ENCODE peak calls at places on chromosomes 7 and 10, in six cellular contexts. Q is lower lobe of right lung, V is left lung, H is tibial artery, E is hepatocyte, Z is kidney. Y is an unnamed sample.

GRCh38 chr7:105782391-105783063 is 93.9 kb downstream of the ATXN7L1 start:
- DNase-seq in E (no peak), H (no peak), V (no peak), Z (no peak), Q (no peak), Y (peak; percentile 64)

GRCh38 chr7:127850195-127850594 is 181.0 kb downstream of the LRRC4 start:
- DNase-seq in H (no peak), Q (no peak), E (no peak), V (no peak), Z (no peak), Y (no peak)

GRCh38 chr10:11015371-11015934 is 2.2 kb upstream of the CELF2 start:
- DNase-seq in Q (no peak), Z (no peak), V (no peak), H (no peak), E (no peak), Y (no peak)

GRCh38 chr7:88328787-88329186 is 22.1 kb upstream of the STEAP4 start:
- DNase-seq in E (no peak), Z (no peak), Q (no peak), V (no peak), H (no peak), Y (no peak)

GRCh38 chr7:16411391-16411790 is 9.9 kb downstream of the CRPPA start:
- DNase-seq in E (no peak), V (no peak), H (no peak), Z (no peak), Q (no peak), Y (no peak)

GRCh38 chr7:101693498-101694091 is 64.5 kb upstream of the MYL10 start:
- DNase-seq in E (no peak), V (no peak), Z (no peak), H (no peak), Q (no peak), Y (no peak)

GRCh38 chr7:289756-290553 is at the start of gene FOXL3:
- DNase-seq in H (peak; percentile 52), V (no peak), E (no peak), Q (peak; percentile 40), Z (no peak), Y (no peak)

GRCh38 chr7:148209643-148210042 is 380.9 kb upstream of the C7orf33 start:
- DNase-seq in V (no peak), H (no peak), Z (no peak), Q (no peak), E (no peak), Y (no peak)

GRCh38 chr7:91683823-91684222 is 196.7 kb downstream of the MTERF1 start:
- DNase-seq in V (no peak), Z (no peak), E (no peak), H (no peak), Q (no peak), Y (no peak)

GRCh38 chr10:18616337-18616736 is 35.0 kb downstream of the NSUN6 start:
- DNase-seq in E (no peak), Z (no peak), Q (no peak), V (no peak), H (no peak), Y (no peak)

GRCh38 chr7:157737151-157738063 is 400.6 kb downstream of the DNAJB6 start:
- DNase-seq in E (no peak), Z (no peak), Q (no peak), V (peak; percentile 71), H (no peak), Y (no peak)

GRCh38 chr10:47261121-47261520 is 38.9 kb upstream of the GDF10 start:
- DNase-seq in H (no peak), Z (no peak), Q (no peak), E (no peak), V (no peak), Y (no peak)

GRCh38 chr10:61896854-61897661 is 4.4 kb upstream of the ARID5B start:
- DNase-seq in Q (peak; percentile 78), H (peak; percentile 73), E (peak; percentile 75), V (peak; percentile 85), Z (peak; percentile 85), Y (peak; percentile 10)

GRCh38 chr7:137886706-137887105 is 39.9 kb upstream of the DGKI start:
- DNase-seq in H (no peak), Q (no peak), V (no peak), E (no peak), Z (no peak), Y (no peak)

GRCh38 chr10:103514244-103514643 is 20.7 kb downstream of the NEURL1 start:
- DNase-seq in H (no peak), E (no peak), Q (no peak), Z (peak; percentile 39), V (no peak), Y (no peak)

GRCh38 chr7:70193514-70193913 is 595.2 kb downstream of the AUTS2 start:
- DNase-seq in Z (no peak), Q (no peak), E (peak; percentile 45), V (no peak), H (no peak), Y (no peak)

GRCh38 chr10:126302831-126303230 is 85.4 kb downstream of the ADAM12 start:
- DNase-seq in Q (no peak), H (no peak), Z (no peak), V (no peak), E (no peak), Y (no peak)

GRCh38 chr7:155309021-155309338 is 11.3 kb downstream of the INSIG1 start:
- DNase-seq in V (no peak), H (no peak), E (no peak), Z (no peak), Q (no peak), Y (no peak)

DNA sequence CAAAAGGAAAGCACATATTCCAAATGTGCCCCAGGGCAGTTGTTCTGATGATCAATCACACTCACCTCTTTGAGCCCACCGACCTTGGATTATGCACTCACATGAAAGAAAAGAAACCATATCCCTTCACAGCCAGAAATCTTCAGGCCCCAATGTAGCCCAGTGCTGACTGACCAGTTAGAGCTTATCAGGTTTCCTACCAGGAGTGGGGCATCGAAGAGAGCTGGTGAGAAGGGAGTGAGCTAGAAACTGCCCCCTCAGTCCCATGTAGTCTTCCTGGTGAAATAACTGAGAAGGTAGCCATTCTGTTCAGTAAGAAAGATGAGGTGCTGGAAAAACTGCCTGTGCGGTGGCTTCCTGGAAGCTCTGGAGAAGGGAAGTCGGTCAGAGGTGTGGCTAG is 32.2 kb downstream of the NRCAM start:
- DNase-seq in H (no peak), E (no peak), Q (no peak), Z (no peak), V (no peak), Y (no peak)
- H3K4me1 ChIP-seq in H (no peaks in the 10 kb centered on the region), E (no peaks in the 10 kb centered on the region), Q (no peaks in the 10 kb centered on the region), Z (no peaks in the 10 kb centered on the region), V (no peaks in the 10 kb centered on the region), Y (no peaks in the 10 kb centered on the region)

GRCh38 chr7:130489140-130489967 is 2.5 kb upstream of the MEST start:
- DNase-seq in E (peak; percentile 47), V (no peak), Z (no peak), Q (no peak), H (no peak), Y (no peak)

GRCh38 chr7:130488376-130489139 is 3.3 kb upstream of the MEST start:
- DNase-seq in E (no peak), Z (no peak), Q (no peak), H (no peak), V (no peak), Y (no peak)

GRCh38 chr7:130486963-130487324 is 4.9 kb upstream of the MEST start:
- DNase-seq in E (no peak), Q (no peak), Z (no peak), H (no peak), V (no peak), Y (no peak)

GRCh38 chr7:130485734-130486113 is 6.2 kb upstream of the MEST start:
- DNase-seq in Q (no peak), Z (no peak), V (no peak), E (no peak), H (no peak), Y (no peak)

DNA sequence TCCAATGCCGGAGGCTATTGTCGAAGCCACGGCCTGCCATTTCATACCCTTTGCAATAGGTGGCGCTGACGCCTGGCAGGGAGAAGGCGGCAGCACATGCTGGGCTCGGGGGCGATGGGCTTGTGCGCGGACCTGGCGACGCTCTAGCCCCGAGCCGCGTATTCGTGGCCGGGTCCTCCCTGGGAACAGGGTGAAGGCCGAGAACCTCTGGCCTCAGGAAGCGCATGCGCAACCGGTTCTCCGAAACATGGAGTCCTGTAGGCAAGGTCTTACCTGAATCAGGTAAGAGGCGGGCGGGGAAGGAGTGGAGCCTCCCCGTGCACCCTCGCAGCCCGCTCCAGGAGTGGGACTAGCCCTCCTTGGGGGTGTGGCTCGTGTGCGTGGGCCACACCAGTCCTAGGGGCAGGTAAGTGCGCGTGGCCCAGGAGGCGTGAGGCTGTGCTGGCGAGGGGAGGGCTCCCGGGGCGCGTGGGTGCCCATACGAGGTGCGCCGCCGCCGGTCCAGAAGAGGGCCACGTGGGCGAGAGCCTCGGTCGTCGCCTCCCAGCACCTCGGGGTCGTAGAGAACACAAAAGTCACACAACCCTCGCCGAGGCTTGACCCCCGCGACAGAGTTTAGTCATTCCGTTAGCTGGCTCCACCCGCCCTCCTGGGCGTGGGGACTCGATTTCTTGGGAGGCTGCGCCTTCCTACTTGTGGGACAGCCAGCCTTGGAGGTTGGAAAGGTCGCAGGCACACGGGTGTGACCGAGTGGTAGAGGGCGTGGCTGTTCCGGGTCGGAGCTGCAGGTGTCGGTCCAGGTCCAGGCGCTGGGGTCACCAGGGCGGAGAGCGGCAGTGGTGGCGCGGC is 5.5 kb upstream of the MEST start:
- DNase-seq in V (peak; percentile 93), H (no peak), Z (peak; percentile 92), Q (peak; percentile 90), E (peak; percentile 74), Y (no peak)
- H3K4me1 ChIP-seq in V (peaks cover 21% of the 10 kb centered on the region), H (peaks cover 27% of the 10 kb centered on the region), Z (peaks cover 16% of the 10 kb centered on the region), Q (peaks cover 22% of the 10 kb centered on the region), E (peaks cover 25% of the 10 kb centered on the region), Y (peaks cover 22% of the 10 kb centered on the region)

GRCh38 chr10:6197274-6197673 is 5.5 kb upstream of the PFKFB3 start:
- DNase-seq in Q (no peak), H (no peak), Z (no peak), E (no peak), V (no peak), Y (no peak)
- H3K4me1 ChIP-seq in Q (peaks cover 54% of the 10 kb centered on the region), H (peaks cover 56% of the 10 kb centered on the region), Z (peaks cover 15% of the 10 kb centered on the region), E (peaks cover 13% of the 10 kb centered on the region), V (peaks cover 88% of the 10 kb centered on the region), Y (peaks cover 12% of the 10 kb centered on the region)

GRCh38 chr10:93180402-93181040 is 106.8 kb downstream of the CYP26A1 start:
- DNase-seq in H (peak; percentile 77), Q (no peak), V (no peak), E (no peak), Z (peak; percentile 80), Y (no peak)

GRCh38 chr10:93186631-93187030 is 112.9 kb downstream of the CYP26A1 start:
- DNase-seq in Z (no peak), H (no peak), V (no peak), Q (no peak), E (no peak), Y (no peak)

GRCh38 chr10:93181249-93181928 is 107.7 kb downstream of the CYP26A1 start:
- DNase-seq in Z (no peak), H (no peak), Q (no peak), V (no peak), E (no peak), Y (no peak)

GRCh38 chr10:93182790-93183189 is 109.1 kb downstream of the CYP26A1 start:
- DNase-seq in H (no peak), V (no peak), Q (no peak), E (no peak), Z (no peak), Y (no peak)

DNA sequence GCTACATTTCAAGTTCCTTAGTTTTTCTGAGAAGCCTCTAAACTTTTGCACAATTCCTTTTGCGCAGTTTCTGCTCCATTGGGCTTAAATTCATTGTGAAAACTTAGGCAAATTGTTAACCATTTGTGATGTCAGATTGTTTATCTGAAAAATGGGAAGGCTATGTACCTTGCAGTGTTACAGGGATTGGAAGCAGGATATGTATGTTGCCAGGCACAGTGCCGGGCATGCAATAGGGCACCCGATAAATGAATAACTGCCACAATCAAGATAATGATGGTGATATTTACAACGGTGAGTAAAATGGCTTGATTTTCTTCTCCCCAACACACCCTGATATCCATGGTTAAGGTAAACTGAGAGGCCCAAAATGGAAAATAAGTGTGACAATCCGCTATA is 108.2 kb downstream of the CYP26A1 start:
- DNase-seq in Z (no peak), H (no peak), V (no peak), Q (no peak), E (no peak), Y (no peak)
- H3K4me1 ChIP-seq in Z (no peaks in the 10 kb centered on the region), H (peaks cover 8% of the 10 kb centered on the region), V (no peaks in the 10 kb centered on the region), Q (no peaks in the 10 kb centered on the region), E (no peaks in the 10 kb centered on the region), Y (no peaks in the 10 kb centered on the region)